ENCODE peak calls at places on chromosomes 12 and 14, in four cellular contexts. One of them, this sample, is unnamed.

GRCh38 chr14:72619071-72619710 is 274.7 kb downstream of the DPF3 start:
- DNase-seq in fibroblast of mammary gland: peak; percentile 29
- DNase-seq in Kasumi-1: no peak
- DNase-seq in HEK293T: no peak
- DNase-seq in this sample: no peak

GRCh38 chr12:53235742-53236442 is 3.9 kb upstream of the RARG start:
- DNase-seq in fibroblast of mammary gland: no peak
- DNase-seq in Kasumi-1: no peak
- DNase-seq in HEK293T: no peak
- DNase-seq in this sample: no peak

GRCh38 chr12:79128956-79129355 is 264.4 kb downstream of the SYT1 start:
- DNase-seq in HEK293T: no peak
- DNase-seq in Kasumi-1: no peak
- DNase-seq in fibroblast of mammary gland: peak; percentile 14
- DNase-seq in this sample: no peak

GRCh38 chr12:77742631-77743030 is 88.1 kb upstream of the NAV3 start:
- DNase-seq in fibroblast of mammary gland: no peak
- DNase-seq in Kasumi-1: no peak
- DNase-seq in HEK293T: no peak
- DNase-seq in this sample: no peak

GRCh38 chr12:80702889-80703605 is 4.4 kb upstream of the MYF6 start:
- DNase-seq in HEK293T: no peak
- DNase-seq in Kasumi-1: no peak
- DNase-seq in fibroblast of mammary gland: peak; percentile 88
- DNase-seq in this sample: no peak

GRCh38 chr12:1644523-1645438 is 15.8 kb downstream of the WNT5B start:
- DNase-seq in Kasumi-1: no peak
- DNase-seq in fibroblast of mammary gland: peak; percentile 81
- DNase-seq in HEK293T: no peak
- DNase-seq in this sample: no peak

GRCh38 chr14:93527076-93527692 is 96.4 kb downstream of the UNC79 start:
- DNase-seq in fibroblast of mammary gland: peak; percentile 68
- DNase-seq in Kasumi-1: no peak
- DNase-seq in HEK293T: no peak
- DNase-seq in this sample: no peak

GRCh38 chr12:11695321-11695720 is 45.8 kb downstream of the ETV6 start:
- DNase-seq in Kasumi-1: no peak
- DNase-seq in HEK293T: no peak
- DNase-seq in fibroblast of mammary gland: peak; percentile 81
- DNase-seq in this sample: no peak

GRCh38 chr14:104282332-104283196 is 144.2 kb downstream of the KIF26A start:
- DNase-seq in Kasumi-1: no peak
- DNase-seq in fibroblast of mammary gland: no peak
- DNase-seq in HEK293T: no peak
- DNase-seq in this sample: no peak

GRCh38 chr12:65659681-65660080 is 164.6 kb upstream of the HMGA2 start:
- DNase-seq in Kasumi-1: no peak
- DNase-seq in fibroblast of mammary gland: no peak
- DNase-seq in HEK293T: no peak
- DNase-seq in this sample: no peak

GRCh38 chr12:132492522-132492921 is 2.6 kb downstream of the FBRSL1 start:
- DNase-seq in Kasumi-1: no peak
- DNase-seq in HEK293T: no peak
- DNase-seq in fibroblast of mammary gland: no peak
- DNase-seq in this sample: no peak

GRCh38 chr14:91258021-91258618 is 13.6 kb upstream of the GPR68 start:
- DNase-seq in fibroblast of mammary gland: peak; percentile 86
- DNase-seq in Kasumi-1: no peak
- DNase-seq in HEK293T: no peak
- DNase-seq in this sample: no peak

GRCh38 chr12:75816892-75817291 is 214.7 kb downstream of the PHLDA1 start:
- DNase-seq in Kasumi-1: peak; percentile 27
- DNase-seq in fibroblast of mammary gland: peak; percentile 95
- DNase-seq in HEK293T: no peak
- DNase-seq in this sample: no peak

GRCh38 chr12:132162508-132163031 is 18.3 kb downstream of the NOC4L start:
- DNase-seq in fibroblast of mammary gland: peak; percentile 79
- DNase-seq in HEK293T: no peak
- DNase-seq in Kasumi-1: peak; percentile 41
- DNase-seq in this sample: no peak

GRCh38 chr14:79605863-79606262 is 605.4 kb downstream of the DIO2 start:
- DNase-seq in HEK293T: no peak
- DNase-seq in Kasumi-1: no peak
- DNase-seq in fibroblast of mammary gland: no peak
- DNase-seq in this sample: no peak

GRCh38 chr12:132686831-132687210 is 321 bp downstream of the POLE start:
- DNase-seq in Kasumi-1: no peak
- DNase-seq in fibroblast of mammary gland: no peak
- DNase-seq in HEK293T: no peak
- DNase-seq in this sample: no peak

GRCh38 chr12:131321988-131322387 is 368.3 kb downstream of the ADGRD1 start:
- DNase-seq in Kasumi-1: peak; percentile 5
- DNase-seq in fibroblast of mammary gland: no peak
- DNase-seq in HEK293T: no peak
- DNase-seq in this sample: no peak